ENCODE peak calls at places on chromosomes 16 and 17, in ten cellular contexts. B is nephron progenitor cell; Q is stimulated activated CD4-positive, alpha-beta T cell treated with anti-CD3 and anti-CD28 coated beads, Interleukin-1b, Interleukin-23, amount 100 ng/mL, for 4 hours; W is omental fat pad; I is colonic mucosa; U is endodermal cell; M is frontal cortex; X is H9; A is fibroblast of lung; Z is heart left ventricle. Y is an unnamed sample.

GRCh38 chr16:7651803-7652570 is 319.3 kb downstream of the RBFOX1 start:
- DNase-seq in Q (no peak), B (no peak), X (peak), U (peak), I (no peak), W (no peak), A (no peak), Z (no peak), M (no peak), Y (no peak)

GRCh38 chr16:2715519-2715918 is 4.5 kb downstream of the PRSS27 start:
- DNase-seq in M (peak), X (peak), Q (peak), A (peak), B (peak), W (peak), Z (peak), U (peak), I (peak), Y (no peak)

GRCh38 chr17:71472809-71473789 is 647.7 kb upstream of the SOX9 start:
- DNase-seq in B (peak), Z (no peak), A (peak), Q (no peak), I (peak), M (peak), X (peak), U (peak), W (no peak), Y (peak)

GRCh38 chr16:11175850-11176341 is 80.1 kb downstream of the SOCS1 start:
- DNase-seq in X (no peak), M (no peak), A (no peak), W (no peak), U (no peak), Z (no peak), B (no peak), Q (no peak), I (no peak), Y (peak)

GRCh38 chr17:49515196-49515770 is 20.2 kb downstream of the NGFR start:
- DNase-seq in A (peak), I (peak), Q (no peak), B (peak), U (peak), Z (peak), M (peak), W (peak), X (peak), Y (peak)

GRCh38 chr17:63337579-63337978 is 108.5 kb downstream of the CYB561 start:
- DNase-seq in X (no peak), M (no peak), B (no peak), I (no peak), Q (no peak), U (no peak), Z (no peak), A (no peak), W (no peak), Y (no peak)

GRCh38 chr17:42603318-42603717 is 5.9 kb downstream of the RETREG3 start:
- DNase-seq in M (no peak), W (no peak), X (no peak), Q (no peak), B (no peak), I (no peak), A (no peak), Z (no peak), U (no peak), Y (no peak)

GRCh38 chr17:37458805-37459204 is 30.9 kb upstream of the DUSP14 start:
- DNase-seq in I (no peak), B (no peak), W (no peak), Z (no peak), U (no peak), X (no peak), M (no peak), Q (no peak), A (peak), Y (no peak)

GRCh38 chr17:50638851-50639767 is 4.4 kb downstream of the ABCC3 start:
- DNase-seq in Z (peak), A (peak), Q (no peak), I (peak), W (peak), U (peak), B (no peak), M (peak), X (peak), Y (no peak)

GRCh38 chr17:7613769-7614421 is 802 bp downstream of the FXR2 start:
- DNase-seq in X (no peak), Q (no peak), U (peak), I (no peak), M (no peak), Z (no peak), B (no peak), W (no peak), A (peak), Y (no peak)

GRCh38 chr16:12612598-12613101 is 191.0 kb downstream of the CPPED1 start:
- DNase-seq in U (no peak), B (no peak), Z (no peak), W (no peak), A (peak), I (no peak), X (no peak), Q (no peak), M (no peak), Y (no peak)

GRCh38 chr17:41483991-41484826 is 3.3 kb upstream of the KRT35 start:
- DNase-seq in U (no peak), Z (no peak), X (no peak), B (no peak), I (no peak), A (no peak), W (no peak), Q (no peak), M (no peak), Y (no peak)

GRCh38 chr17:47663997-47664941 is 14.6 kb downstream of the KPNB1 start:
- DNase-seq in W (no peak), M (no peak), Q (peak), Z (peak), B (peak), I (peak), A (peak), U (peak), X (peak), Y (no peak)

GRCh38 chr17:79976451-79976850 is 59.2 kb downstream of the TBC1D16 start:
- DNase-seq in Z (no peak), W (no peak), B (no peak), Q (no peak), M (no peak), U (peak), I (no peak), X (peak), A (no peak), Y (no peak)

GRCh38 chr17:51992864-51993413 is 165.6 kb downstream of the CA10 start:
- DNase-seq in Z (no peak), Q (no peak), U (no peak), A (no peak), B (no peak), X (no peak), W (no peak), I (no peak), M (no peak), Y (no peak)

GRCh38 chr16:19179890-19180490 is 11.9 kb downstream of the SYT17 start:
- DNase-seq in W (no peak), B (peak), A (peak), U (peak), M (no peak), Z (peak), X (peak), Q (no peak), I (peak), Y (no peak)

GRCh38 chr16:72013389-72013788 is 4.8 kb downstream of the DHODH start:
- DNase-seq in A (peak), U (no peak), B (no peak), Z (peak), Q (no peak), M (no peak), X (no peak), I (no peak), W (peak), Y (no peak)

GRCh38 chr17:38673714-38674012 is 1.1 kb downstream of the EPOP start:
- DNase-seq in W (no peak), A (no peak), M (no peak), Z (no peak), X (no peak), B (peak), U (no peak), Q (no peak), I (peak), Y (no peak)

Y was measured in GM12864.